ENCODE peak calls at places on chromosomes 16 and 17, in nine cellular contexts. M is RWPE1; S is left ventricle myocardium inferior; H is CD8-positive, alpha-beta T cell; I is GM23338; N is pancreas; A is psoas muscle; P is heart right ventricle; B is Peyer's patch. L is an unnamed sample.

GRCh38 chr17:34254651-34255380 is at the start of gene CCL2:
- DNase-seq in M (peak; percentile 34), S (peak; percentile 75), H (no peak), I (peak; percentile 85), N (no peak), A (peak; percentile 62), P (peak; percentile 60), B (no peak), L (peak; percentile 52)

GRCh38 chr16:65002265-65002664 is 119.6 kb downstream of the CDH11 start:
- DNase-seq in M (no peak), S (no peak), H (no peak), I (no peak), N (no peak), A (no peak), P (no peak), B (no peak), L (peak; percentile 81)

GRCh38 chr16:4216631-4217030 is 25.2 kb downstream of the SRL start:
- DNase-seq in M (no peak), S (no peak), H (no peak), I (no peak), N (no peak), A (no peak), P (no peak), B (no peak), L (no peak)

GRCh38 chr17:81436294-81436849 is 41.1 kb downstream of the BAHCC1 start:
- DNase-seq in M (no peak), S (peak; percentile 76), H (no peak), I (no peak), N (no peak), A (peak; percentile 79), P (peak; percentile 76), B (no peak), L (no peak)

GRCh38 chr17:50430731-50431130 is 4.7 kb downstream of the ACSF2 start:
- DNase-seq in M (no peak), S (no peak), H (no peak), I (no peak), N (no peak), A (no peak), P (no peak), B (no peak), L (no peak)

GRCh38 chr16:66619534-66620418 is 15.3 kb downstream of the CMTM3 start:
- DNase-seq in M (no peak), S (no peak), H (no peak), I (no peak), N (no peak), A (no peak), P (no peak), B (no peak), L (peak; percentile 77)

GRCh38 chr17:45341389-45342158 is 24.8 kb upstream of the MAP3K14 start:
- DNase-seq in M (peak; percentile 43), S (peak; percentile 81), H (no peak), I (peak; percentile 94), N (peak; percentile 46), A (peak; percentile 69), P (peak; percentile 72), B (no peak), L (peak; percentile 96)

GRCh38 chr17:6868579-6868978 is 37.0 kb upstream of the TEKT1 start:
- DNase-seq in M (peak; percentile 78), S (no peak), H (no peak), I (no peak), N (no peak), A (no peak), P (no peak), B (no peak), L (no peak)

GRCh38 chr17:35773129-35773528 is 12.4 kb downstream of the C17orf50 start:
- DNase-seq in M (no peak), S (no peak), H (no peak), I (no peak), N (no peak), A (no peak), P (no peak), B (no peak), L (no peak)

GRCh38 chr17:28008526-28008925 is 34.0 kb upstream of the NLK start:
- DNase-seq in M (peak; percentile 65), S (peak; percentile 22), H (no peak), I (peak; percentile 91), N (peak; percentile 63), A (no peak), P (peak; percentile 18), B (no peak), L (peak; percentile 80)

GRCh38 chr16:25912321-25912720 is 220.6 kb downstream of the HS3ST4 start:
- DNase-seq in M (no peak), S (no peak), H (no peak), I (no peak), N (no peak), A (no peak), P (no peak), B (no peak), L (no peak)

GRCh38 chr16:66549284-66550131 is at the start of gene TK2:
- DNase-seq in M (peak; percentile 65), S (peak; percentile 72), H (peak; percentile 36), I (peak; percentile 84), N (peak; percentile 86), A (peak; percentile 84), P (peak; percentile 79), B (peak; percentile 81), L (peak; percentile 78)

GRCh38 chr17:68060336-68060735 is 24.8 kb downstream of the KPNA2 start:
- DNase-seq in M (no peak), S (no peak), H (no peak), I (no peak), N (no peak), A (no peak), P (no peak), B (no peak), L (no peak)

GRCh38 chr17:74380959-74381808 is 13.9 kb downstream of the GPR142 start:
- DNase-seq in M (no peak), S (no peak), H (no peak), I (no peak), N (no peak), A (peak; percentile 37), P (no peak), B (no peak), L (no peak)
- TF ChIP-seq CTCF in M (no peak), S (no peak), H (no peak), I (no peak), N (no peak), A (no peak), P (no peak), B (no peak), L (no peak)

GRCh38 chr16:75616541-75617010 is 6.5 kb downstream of the ADAT1 start:
- DNase-seq in M (no peak), S (no peak), H (no peak), I (no peak), N (no peak), A (no peak), P (no peak), B (no peak), L (no peak)
- H3K27ac ChIP-seq in M (no peak overlapping the region), S (no peak overlapping the region), H (peak overlapping the region; percentile 0), I (no peak overlapping the region), N (no peak overlapping the region), A (no peak overlapping the region), P (no peak overlapping the region), B (peak overlapping the region; percentile 2), L (no peak overlapping the region)

DNA sequence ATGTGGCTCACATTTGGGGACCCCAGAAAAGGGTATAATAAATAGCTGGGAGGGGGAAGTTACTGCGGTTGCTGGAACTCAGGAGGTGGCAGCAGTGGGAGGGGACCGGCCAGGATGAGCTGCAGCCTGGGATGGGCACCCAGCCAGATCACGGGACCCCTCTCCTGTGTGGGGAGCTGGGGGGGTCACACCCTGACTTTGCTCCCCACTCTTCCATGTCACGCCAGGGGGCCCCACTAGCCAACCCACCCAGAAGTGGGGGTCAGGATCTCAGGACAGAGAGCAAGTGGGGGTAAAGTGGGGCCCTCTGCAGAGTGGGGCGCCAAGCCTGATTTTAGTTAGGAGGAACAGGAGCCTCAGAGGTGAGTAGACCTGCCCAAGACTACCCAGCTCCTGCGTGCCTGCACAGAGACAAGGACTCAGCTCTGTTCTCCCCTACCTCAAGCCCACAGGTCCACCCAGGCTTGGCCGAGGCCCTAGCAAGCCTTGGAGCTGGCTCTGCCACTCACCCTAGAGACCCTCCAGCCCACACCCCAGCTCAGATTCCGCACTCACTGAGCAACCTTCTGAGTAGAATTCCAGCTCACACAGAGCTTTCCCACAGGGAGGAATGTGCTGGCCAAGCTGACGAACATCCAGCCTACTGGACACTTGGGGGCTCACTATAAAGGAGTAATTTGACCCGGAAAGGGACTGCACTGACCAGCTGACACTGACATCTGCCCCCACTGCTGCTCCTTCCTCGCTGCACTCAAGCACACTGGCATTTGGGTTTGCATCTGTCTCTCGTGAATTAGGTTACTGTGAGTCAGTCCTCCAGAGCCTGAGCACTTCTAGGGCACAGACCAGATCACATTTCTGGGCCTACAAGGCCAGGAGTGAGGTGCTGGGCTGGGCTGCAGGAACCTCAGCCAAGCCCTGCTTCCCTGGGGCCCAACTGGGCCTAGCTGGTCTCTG is 310.1 kb downstream of the C16orf95 start:
- DNase-seq in M (no peak), S (no peak), H (no peak), I (no peak), N (no peak), A (peak; percentile 29), P (no peak), B (no peak), L (no peak)
- TF ChIP-seq CTCF in M (no peak), S (no peak), H (no peak), I (no peak), N (no peak), A (no peak), P (no peak), B (no peak), L (no peak)

GRCh38 chr17:19464033-19465026 is 53.3 kb downstream of the RNF112 start:
- DNase-seq in M (no peak), S (no peak), H (no peak), I (no peak), N (no peak), A (no peak), P (no peak), B (no peak), L (no peak)
- H3K27ac ChIP-seq in M (no peak overlapping the region), S (peak overlapping the region; percentile 36), H (no peak overlapping the region), I (no peak overlapping the region), N (no peak overlapping the region), A (no peak overlapping the region), P (no peak overlapping the region), B (peak overlapping the region; percentile 57), L (no peak overlapping the region)

L was measured in cardiac muscle cell.